ENCODE peak calls at places on chromosomes 6 and 20, in seven cellular contexts. Z is HepG2, B is H1, Y is HCT116, G is SK-N-SH, S is GM12878, E is K562. D is an unnamed sample.

GRCh38 chr6:16163535-16164300 is 34.8 kb downstream of the MYLIP start:
- DNase-seq in Y (no peak), G (no peak), E (no peak), S (no peak), Z (no peak), B (no peak), D (no peak)

GRCh38 chr6:130324657-130325056 is 41.2 kb upstream of the TMEM200A start:
- DNase-seq in G (no peak), Y (no peak), Z (no peak), E (no peak), S (no peak), B (no peak), D (no peak)

GRCh38 chr6:21769405-21769851 is 175.9 kb downstream of the SOX4 start:
- DNase-seq in Y (no peak), B (no peak), E (no peak), S (no peak), G (no peak), Z (no peak), D (no peak)

GRCh38 chr6:75842732-75843131 is 93.7 kb downstream of the MYO6 start:
- DNase-seq in Y (no peak), B (no peak), Z (no peak), E (no peak), S (no peak), G (no peak), D (no peak)

GRCh38 chr20:58179432-58180099 is 48.9 kb downstream of the ANKRD60 start:
- DNase-seq in G (peak), S (no peak), Y (no peak), E (peak), Z (peak), B (peak), D (peak)

GRCh38 chr6:125519367-125519766 is 217.6 kb upstream of the HDDC2 start:
- DNase-seq in S (no peak), Y (no peak), G (no peak), Z (no peak), E (no peak), B (no peak), D (peak)

GRCh38 chr6:114342086-114342825 is 567 bp downstream of the HS3ST5 start:
- DNase-seq in S (no peak), E (no peak), Y (no peak), Z (no peak), G (peak), B (no peak), D (no peak)

GRCh38 chr6:10431423-10432164 is 16.7 kb upstream of the TFAP2A start:
- DNase-seq in Z (no peak), G (no peak), E (no peak), S (no peak), Y (no peak), B (no peak), D (no peak)

GRCh38 chr6:14917511-14917910 is 328.4 kb upstream of the JARID2 start:
- DNase-seq in B (no peak), Z (no peak), Y (no peak), S (no peak), G (no peak), E (no peak), D (no peak)

GRCh38 chr20:46307999-46308257 is 370 bp downstream of the CDH22 start:
- DNase-seq in B (no peak), E (no peak), Y (no peak), S (no peak), Z (no peak), G (peak), D (no peak)

GRCh38 chr6:79277109-79277508 is 42.6 kb upstream of the HMGN3 start:
- DNase-seq in G (no peak), S (no peak), E (no peak), Z (no peak), B (no peak), Y (no peak), D (no peak)

GRCh38 chr6:110960014-110960390 is 1.5 kb downstream of the GTF3C6 start:
- DNase-seq in B (no peak), Y (no peak), G (no peak), Z (peak), E (no peak), S (no peak), D (no peak)

GRCh38 chr20:48877299-48877698 is 44.2 kb upstream of the ARFGEF2 start:
- DNase-seq in G (no peak), Y (no peak), Z (no peak), E (no peak), S (no peak), B (no peak), D (no peak)

GRCh38 chr6:20577280-20577679 is 43.0 kb downstream of the CDKAL1 start:
- DNase-seq in S (no peak), G (no peak), Y (no peak), B (no peak), E (no peak), Z (no peak), D (no peak)

GRCh38 chr6:34052918-34053608 is 92.8 kb downstream of the GRM4 start:
- DNase-seq in Z (no peak), Y (no peak), B (no peak), G (no peak), E (no peak), S (no peak), D (no peak)

GRCh38 chr6:130417951-130418350 is 52.1 kb downstream of the TMEM200A start:
- DNase-seq in Y (no peak), B (no peak), E (no peak), Z (no peak), S (no peak), G (no peak), D (no peak)

GRCh38 chr6:52887912-52888535 is 21.5 kb downstream of the GSTA3 start:
- DNase-seq in E (no peak), Z (no peak), B (no peak), S (no peak), Y (no peak), G (no peak), D (no peak)

GRCh38 chr20:5908981-5909380 is 41.4 kb downstream of the TRMT6 start:
- DNase-seq in Z (no peak), E (no peak), B (no peak), G (no peak), S (no peak), Y (no peak), D (no peak)

GRCh38 chr20:63957690-63958441 is 1.6 kb upstream of the UCKL1 start:
- DNase-seq in Z (peak), S (no peak), E (peak), B (peak), Y (peak), G (no peak), D (peak)
- TF ChIP-seq JUND in Z (peak), S (no peak), E (no peak), B (no peak), Y (no peak), G (no peak), D (no peak)

DNA sequence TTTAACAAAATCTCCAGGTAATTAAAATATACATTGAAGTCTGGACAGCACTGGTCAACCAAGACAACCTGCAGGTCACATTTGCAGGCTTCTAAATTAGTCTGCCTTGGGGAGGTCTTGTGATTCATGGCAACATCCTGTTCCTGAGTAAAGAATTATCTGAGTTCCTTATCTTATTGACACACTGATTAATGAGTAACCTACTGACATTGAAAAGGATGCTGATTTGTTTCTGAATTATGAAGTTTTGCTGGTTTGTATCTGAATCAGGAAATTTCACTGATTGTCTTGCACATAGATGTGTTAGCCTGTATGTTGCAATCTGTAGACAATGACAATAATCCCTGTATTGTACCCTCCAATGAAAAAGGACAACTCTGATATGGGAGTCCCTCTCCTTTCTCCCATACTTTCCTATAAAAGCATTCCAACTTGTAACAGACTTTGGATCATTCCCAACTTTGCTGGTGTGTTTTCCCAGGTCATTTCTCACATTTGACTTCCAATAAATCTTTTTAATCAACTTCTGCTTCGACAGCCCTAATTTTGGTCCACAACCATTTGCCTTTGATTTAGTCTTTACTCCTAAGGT is 80.0 kb downstream of the LAMP5 start:
- DNase-seq in Z (peak), G (no peak), B (no peak), S (no peak), E (no peak), Y (no peak), D (no peak)
- TF ChIP-seq JUND in Z (no peak), G (peak), B (no peak), S (no peak), E (no peak), Y (no peak), D (no peak)

GRCh38 chr20:43096471-43096870 is 93.2 kb downstream of the PTPRT start:
- DNase-seq in Y (no peak), G (peak), E (no peak), Z (no peak), S (no peak), B (no peak), D (no peak)

GRCh38 chr20:43102394-43102793 is 87.3 kb downstream of the PTPRT start:
- DNase-seq in G (peak), S (no peak), Z (no peak), E (peak), Y (no peak), B (peak), D (no peak)
- TF ChIP-seq JUND in G (no peak), S (no peak), Z (no peak), E (no peak), Y (no peak), B (no peak), D (no peak)

GRCh38 chr6:38573800-38574395 is 65.8 kb downstream of the BTBD9 start:
- DNase-seq in E (peak), B (no peak), S (no peak), G (no peak), Z (no peak), Y (no peak), D (no peak)
- TF ChIP-seq JUND in E (peak), B (no peak), S (no peak), G (no peak), Z (no peak), Y (no peak), D (no peak)

GRCh38 chr6:157731221-157731620 is 91.8 kb upstream of the SNX9 start:
- DNase-seq in S (no peak), B (no peak), Y (no peak), E (no peak), Z (no peak), G (no peak), D (no peak)

GRCh38 chr6:157728183-157728881 is 94.7 kb upstream of the SNX9 start:
- DNase-seq in Z (peak), Y (no peak), E (no peak), S (no peak), B (no peak), G (no peak), D (no peak)

GRCh38 chr6:157727629-157728182 is 95.3 kb upstream of the SNX9 start:
- DNase-seq in S (no peak), B (no peak), Z (peak), E (no peak), G (no peak), Y (no peak), D (no peak)

GRCh38 chr6:157732007-157732406 is 91.0 kb upstream of the SNX9 start:
- DNase-seq in G (no peak), B (no peak), Y (no peak), E (no peak), Z (no peak), S (no peak), D (no peak)

GRCh38 chr6:157732416-157733161 is 90.5 kb upstream of the SNX9 start:
- DNase-seq in Y (no peak), B (no peak), E (no peak), Z (peak), S (no peak), G (no peak), D (no peak)
- TF ChIP-seq JUND in Y (no peak), B (no peak), E (no peak), Z (no peak), S (no peak), G (no peak), D (no peak)

GRCh38 chr20:59835057-59835447 is 98.4 kb downstream of the SYCP2 start:
- DNase-seq in G (no peak), E (no peak), Z (no peak), S (no peak), Y (no peak), B (no peak), D (no peak)

GRCh38 chr20:59836768-59837167 is 96.7 kb downstream of the SYCP2 start:
- DNase-seq in B (no peak), G (no peak), S (no peak), Z (no peak), E (no peak), Y (no peak), D (no peak)

GRCh38 chr20:59832406-59833156 is 100.9 kb downstream of the SYCP2 start:
- DNase-seq in Y (no peak), S (no peak), E (no peak), G (peak), Z (no peak), B (no peak), D (no peak)

GRCh38 chr20:59837623-59838394 is 95.6 kb downstream of the SYCP2 start:
- DNase-seq in S (peak), E (no peak), B (no peak), G (no peak), Z (no peak), Y (no peak), D (no peak)

DNA sequence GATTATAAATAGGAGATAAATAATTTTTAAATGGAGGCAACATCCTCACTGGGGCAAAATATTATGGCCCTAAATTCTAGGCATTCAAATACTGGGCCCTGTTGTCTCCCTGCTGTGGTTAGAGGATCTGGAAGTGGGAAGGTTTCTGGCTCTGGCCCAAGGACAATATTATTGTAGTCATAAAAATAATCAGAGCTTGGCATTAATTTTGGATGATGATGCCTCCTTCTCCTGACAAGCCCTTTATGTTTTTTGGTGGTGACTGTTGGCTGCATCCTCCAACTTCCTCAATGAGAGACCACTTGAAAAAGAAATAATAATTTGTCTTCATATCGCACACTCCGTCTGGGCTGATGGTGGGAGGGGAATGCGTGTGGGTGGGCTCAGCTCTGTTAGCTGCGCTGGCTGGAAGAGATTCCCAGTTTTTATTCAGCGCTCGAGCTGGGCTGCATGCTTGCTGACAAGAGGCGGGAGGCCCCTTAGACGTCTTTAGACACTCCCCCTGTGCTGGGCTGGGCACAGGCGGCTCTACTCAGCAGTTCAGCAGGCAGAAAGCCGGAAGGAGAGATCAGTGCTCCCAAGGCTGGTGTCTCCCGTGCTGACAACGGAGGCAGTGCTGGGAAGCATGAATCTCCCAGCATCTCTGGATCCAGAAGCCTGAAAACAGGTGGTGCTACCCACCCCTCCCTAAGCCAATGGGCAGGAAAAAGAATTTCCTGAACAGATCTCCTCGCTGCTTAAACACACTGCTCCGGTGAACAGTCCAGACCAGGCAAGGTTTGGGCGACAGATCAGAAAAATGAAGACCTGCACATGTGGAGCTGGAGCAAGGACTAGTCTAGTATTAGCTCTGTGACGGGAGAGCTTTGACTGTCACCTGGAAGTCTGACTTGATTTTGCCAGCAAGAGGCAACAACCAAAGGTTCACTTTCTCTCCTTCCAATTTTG is 97.7 kb downstream of the SYCP2 start:
- DNase-seq in G (peak), E (no peak), S (no peak), Y (no peak), B (no peak), Z (no peak), D (no peak)
- TF ChIP-seq JUND in G (no peak), E (no peak), S (no peak), Y (no peak), B (no peak), Z (no peak), D (no peak)

GRCh38 chr20:62063981-62064787 is 1.5 kb downstream of the TAF4 start:
- DNase-seq in G (peak), B (no peak), Y (no peak), E (peak), S (no peak), Z (peak), D (peak)
- TF ChIP-seq JUND in G (no peak), B (no peak), Y (no peak), E (no peak), S (no peak), Z (no peak), D (no peak)